ENCODE peak calls at places on chromosomes 6 and 20, in four cellular contexts. H, U, N and S are unnamed samples.

GRCh38 chr6:151071295-151071694 is 168.5 kb upstream of the AKAP12 start:
- DNase-seq in H (peak; percentile 78), U (no peak), N (no peak), S (no peak)

GRCh38 chr20:38514185-38514584 is 41.5 kb downstream of the RALGAPB start:
- DNase-seq in H (no peak), U (no peak), N (no peak), S (no peak)

GRCh38 chr6:80610821-80611220 is 504.4 kb downstream of the BCKDHB start:
- DNase-seq in H (peak; percentile 58), U (no peak), N (no peak), S (no peak)

GRCh38 chr6:217048-217659 is 75.1 kb upstream of the DUSP22 start:
- DNase-seq in H (no peak), U (no peak), N (no peak), S (peak; percentile 55)

GRCh38 chr6:90790696-90791095 is 203.8 kb upstream of the MAP3K7 start:
- DNase-seq in H (peak; percentile 63), U (no peak), N (no peak), S (no peak)

GRCh38 chr6:94511502-94512088 is 1065.7 kb upstream of the MANEA start:
- DNase-seq in H (no peak), U (peak; percentile 33), N (no peak), S (no peak)

GRCh38 chr6:79808846-79809245 is 138.5 kb downstream of the ELOVL4 start:
- DNase-seq in H (no peak), U (no peak), N (no peak), S (no peak)

GRCh38 chr6:161836643-161837448 is 563.0 kb upstream of the AGPAT4 start:
- DNase-seq in H (no peak), U (no peak), N (no peak), S (no peak)

GRCh38 chr6:33018904-33019303 is 9.5 kb upstream of the HLA-DOA start:
- DNase-seq in H (peak; percentile 70), U (no peak), N (peak; percentile 33), S (no peak)

GRCh38 chr6:168037242-168037641 is 39.8 kb downstream of the KIF25 start:
- DNase-seq in H (no peak), U (no peak), N (no peak), S (no peak)

GRCh38 chr20:57133926-57134650 is 132.4 kb downstream of the BMP7 start:
- DNase-seq in H (no peak), U (no peak), N (no peak), S (no peak)

GRCh38 chr6:132322398-132322797 is 78.9 kb downstream of the MOXD1 start:
- DNase-seq in H (peak; percentile 29), U (no peak), N (no peak), S (no peak)

GRCh38 chr6:51841656-51842055 is 245.8 kb downstream of the PKHD1 start:
- DNase-seq in H (no peak), U (no peak), N (no peak), S (no peak)

GRCh38 chr6:46491201-46491788 is at the start of gene RCAN2:
- DNase-seq in H (peak; percentile 89), U (peak; percentile 84), N (peak; percentile 48), S (peak; percentile 74)